ENCODE peak calls at places on chromosomes 5 and 9, in five cellular contexts. O, L, T, U and D are unnamed samples.

GRCh38 chr5:5271606-5272321 is 131.6 kb downstream of the ADAMTS16 start:
- DNase-seq in T (no peak), U (peak; percentile 9), L (no peak), O (peak; percentile 26), D (no peak)

GRCh38 chr5:83956386-83956785 is 235.7 kb upstream of the HAPLN1 start:
- DNase-seq in T (no peak), O (peak; percentile 47), L (no peak), U (no peak), D (no peak)

GRCh38 chr5:174058433-174059122 is 13.1 kb downstream of the NSG2 start:
- DNase-seq in U (no peak), O (no peak), L (no peak), T (no peak), D (no peak)

GRCh38 chr5:68247627-68248026 is 32.1 kb downstream of the PIK3R1 start:
- DNase-seq in L (no peak), U (no peak), T (no peak), O (no peak), D (no peak)

GRCh38 chr5:65986796-65987195 is 60.4 kb downstream of the ERBIN start:
- DNase-seq in U (no peak), O (no peak), T (no peak), L (no peak), D (no peak)

GRCh38 chr9:125189011-125189360 is 617 bp downstream of the PPP6C start:
- DNase-seq in T (peak; percentile 32), L (no peak), U (peak; percentile 1), O (peak; percentile 48), D (peak; percentile 37)

GRCh38 chr5:39198080-39198479 is 21.3 kb downstream of the FYB1 start:
- DNase-seq in O (no peak), U (no peak), T (no peak), L (no peak), D (no peak)

GRCh38 chr9:127181595-127182190 is 59.3 kb upstream of the ANGPTL2 start:
- DNase-seq in T (no peak), O (no peak), U (no peak), L (no peak), D (no peak)

GRCh38 chr9:29773676-29774075 is 2200.4 kb upstream of the C9orf72 start:
- DNase-seq in U (no peak), O (no peak), T (no peak), L (no peak), D (no peak)

GRCh38 chr9:75906531-75906930 is 16.1 kb downstream of the PCSK5 start:
- DNase-seq in U (no peak), T (no peak), L (no peak), O (no peak), D (no peak)

GRCh38 chr5:123438902-123439301 is 15.7 kb upstream of the CEP120 start:
- DNase-seq in U (no peak), T (no peak), L (no peak), O (no peak), D (no peak)

GRCh38 chr9:18296702-18297531 is 177.0 kb upstream of the ADAMTSL1 start:
- DNase-seq in L (no peak), U (no peak), T (no peak), O (no peak), D (no peak)

GRCh38 chr5:147037517-147038205 is 159.1 kb upstream of the PPP2R2B start:
- DNase-seq in U (no peak), T (no peak), L (no peak), O (peak; percentile 66), D (no peak)

GRCh38 chr5:97355775-97356174 is 172.7 kb upstream of the RIOK2 start:
- DNase-seq in L (no peak), O (no peak), T (no peak), U (no peak), D (no peak)

GRCh38 chr9:95796029-95796428 is 79.5 kb upstream of the ERCC6L2 start:
- DNase-seq in O (no peak), L (no peak), U (no peak), T (no peak), D (no peak)

GRCh38 chr9:120619751-120620655 is 40.0 kb upstream of the CDK5RAP2 start:
- DNase-seq in T (peak; percentile 34), O (peak; percentile 72), U (peak; percentile 39), L (peak; percentile 55), D (peak; percentile 81)

GRCh38 chr9:69945671-69946141 is 97.9 kb upstream of the MAMDC2 start:
- DNase-seq in T (no peak), U (no peak), O (peak; percentile 92), L (no peak), D (no peak)

GRCh38 chr5:133889271-133889905 is 79.0 kb downstream of the C5orf15 start:
- DNase-seq in L (no peak), O (no peak), U (no peak), T (no peak), D (no peak)

GRCh38 chr9:135277219-135278201 is 190.0 kb downstream of the OLFM1 start:
- DNase-seq in O (no peak), U (no peak), L (no peak), T (no peak), D (no peak)

GRCh38 chr5:90982576-90982975 is 400.5 kb downstream of the ARRDC3 start:
- DNase-seq in T (no peak), O (peak; percentile 37), U (no peak), L (no peak), D (peak; percentile 94)

GRCh38 chr9:97307091-97307490 is 368 bp upstream of the CCDC180 start:
- DNase-seq in L (peak; percentile 97), U (peak; percentile 84), O (peak; percentile 35), T (peak; percentile 97), D (peak; percentile 97)

DNA sequence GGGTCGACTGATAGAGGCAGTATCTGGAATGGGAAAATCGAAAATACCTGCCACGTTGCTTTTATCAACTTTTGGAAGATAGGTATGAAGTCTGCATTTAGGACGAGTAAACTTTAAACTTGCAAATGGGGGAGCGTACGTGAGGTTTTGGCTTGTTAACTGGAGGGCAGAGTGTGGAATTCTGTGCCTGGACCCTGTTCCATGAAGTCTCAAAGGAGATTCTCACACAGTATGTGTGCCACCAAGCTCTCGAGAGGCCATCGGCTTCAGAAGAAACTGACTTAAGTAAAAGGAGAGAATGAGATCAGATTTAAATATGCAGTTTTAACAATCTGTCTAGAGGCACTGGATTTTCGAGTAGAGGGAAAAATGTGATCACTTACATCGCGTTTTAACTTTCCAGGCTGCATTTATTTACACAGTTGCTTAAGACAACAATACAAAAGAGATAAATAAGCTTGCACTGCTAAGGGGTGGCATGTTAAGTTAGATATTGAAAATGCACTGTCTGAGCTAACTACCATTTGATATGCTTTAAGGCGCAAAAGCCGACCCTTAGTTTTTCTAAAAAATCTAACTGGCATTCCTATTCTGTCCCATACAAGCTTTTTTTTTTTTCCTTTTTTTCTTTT is 401.6 kb downstream of the EBF1 start:
- DNase-seq in L (no peak), O (no peak), T (no peak), U (no peak), D (no peak)
- H2BK12ac ChIP-seq in L (no peak overlapping the region), O (no peak overlapping the region), T (no peak overlapping the region), U (no peak overlapping the region), D (no peak overlapping the region)

GRCh38 chr5:98968056-98968564 is 39.3 kb upstream of the CHD1 start:
- DNase-seq in U (no peak), T (no peak), L (no peak), O (no peak), D (peak; percentile 17)
- H2BK12ac ChIP-seq in U (no peak overlapping the region), T (no peak overlapping the region), L (no peak overlapping the region), O (no peak overlapping the region), D (no peak overlapping the region)

DNA sequence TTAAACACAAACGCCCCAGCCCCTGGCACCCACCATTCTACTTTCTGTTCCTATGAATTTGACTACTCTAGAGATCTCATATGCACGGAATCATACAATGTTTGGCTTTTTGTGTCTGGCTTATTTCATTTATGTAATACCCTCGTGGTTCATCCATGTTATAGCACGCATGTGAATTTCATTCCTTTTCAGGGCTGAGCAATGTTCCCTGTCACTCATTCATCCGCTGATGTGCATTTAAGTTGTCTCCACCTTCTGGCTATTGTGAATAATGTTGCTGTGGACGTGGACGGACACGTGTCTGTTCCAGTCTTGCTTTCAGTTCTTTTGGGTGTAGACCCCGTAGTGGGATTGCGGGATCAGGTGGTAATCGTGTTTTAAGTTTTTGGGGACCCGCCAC is 79.9 kb upstream of the BARHL1 start:
- DNase-seq in O (no peak), T (no peak), U (no peak), L (no peak), D (no peak)
- H2BK12ac ChIP-seq in O (no peak overlapping the region), T (no peak overlapping the region), U (no peak overlapping the region), L (no peak overlapping the region), D (no peak overlapping the region)

DNA sequence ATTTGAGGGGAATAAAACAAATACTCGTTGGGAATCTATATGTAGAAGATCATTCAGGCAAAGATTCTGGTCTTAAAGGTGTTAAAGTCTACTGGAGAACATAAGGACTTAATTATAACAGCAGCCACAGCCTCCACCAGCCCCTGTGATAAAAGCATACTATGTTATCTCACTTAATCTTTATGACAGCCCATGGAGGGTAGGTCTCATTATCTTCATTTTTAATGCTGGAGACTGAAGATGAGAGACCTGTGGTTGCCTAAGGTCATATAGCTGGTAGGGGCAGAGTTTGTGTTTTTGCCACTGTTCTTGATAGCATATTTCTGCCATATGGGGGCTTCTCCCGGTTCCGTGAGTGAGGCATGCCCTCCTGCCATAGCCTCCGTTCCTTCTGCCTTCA is 88.7 kb downstream of the TRIO start:
- DNase-seq in L (no peak), U (no peak), T (no peak), O (no peak), D (no peak)
- H2BK12ac ChIP-seq in L (no peak overlapping the region), U (no peak overlapping the region), T (no peak overlapping the region), O (no peak overlapping the region), D (no peak overlapping the region)

GRCh38 chr5:180119031-180119885 is 47.7 kb upstream of the RNF130 start:
- DNase-seq in U (no peak), T (no peak), O (no peak), L (no peak), D (no peak)

GRCh38 chr5:180120221-180121101 is 48.9 kb upstream of the RNF130 start:
- DNase-seq in T (peak; percentile 24), L (no peak), O (no peak), U (no peak), D (no peak)

GRCh38 chr5:180118391-180118791 is 46.8 kb upstream of the RNF130 start:
- DNase-seq in L (peak; percentile 43), O (no peak), T (no peak), U (no peak), D (no peak)

GRCh38 chr5:180121799-180122198 is 50.2 kb upstream of the RNF130 start:
- DNase-seq in O (no peak), L (no peak), U (no peak), T (no peak), D (no peak)

DNA sequence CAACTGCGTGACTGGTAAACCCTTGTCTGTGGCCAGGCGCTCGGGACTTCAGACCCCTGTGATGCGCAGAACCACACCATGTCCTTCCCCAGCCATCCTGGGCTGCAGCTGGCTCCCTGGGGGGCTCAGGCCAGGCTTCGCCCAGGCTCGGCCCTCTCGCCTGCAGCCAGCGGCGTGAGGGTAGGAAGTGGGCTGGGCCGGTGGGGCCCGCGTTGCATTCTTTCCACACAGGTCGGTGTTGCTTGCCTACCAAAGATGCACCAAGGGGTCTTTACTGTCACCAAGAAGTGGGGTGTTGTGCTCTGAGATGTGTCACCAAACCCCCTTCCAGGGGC is 48.3 kb upstream of the RNF130 start:
- DNase-seq in L (no peak), T (no peak), U (no peak), O (no peak), D (no peak)
- H2BK12ac ChIP-seq in L (no peak overlapping the region), T (no peak overlapping the region), U (no peak overlapping the region), O (no peak overlapping the region), D (no peak overlapping the region)